ENCODE peak calls at places on chromosomes 16 and 17, in eight cellular contexts. J is activated T-helper 1 cell treated with anti-CD3 and anti-CD28 coated beads, Interleukin-2, amount 50 U/mL, for 16 hours; A is germinal center; S is nucleus accumbens; H is sciatic nerve; L is adrenal gland; P is foreskin fibroblast; M is Kasumi-1. R is an unnamed sample.

GRCh38 chr16:89050119-89050867 is 43.4 kb upstream of the ACSF3 start:
- DNase-seq in J (no peak), A (no peak), S (no peak), H (no peak), L (no peak), P (no peak), M (no peak), R (no peak)

GRCh38 chr17:77516902-77517301 is 376.1 kb downstream of the SEC14L1 start:
- DNase-seq in J (no peak), A (no peak), S (no peak), H (no peak), L (no peak), P (peak), M (no peak), R (no peak)

GRCh38 chr17:49980703-49981197 is 11.8 kb downstream of the DLX4 start:
- DNase-seq in J (no peak), A (no peak), S (no peak), H (no peak), L (no peak), P (no peak), M (no peak), R (no peak)

GRCh38 chr16:25187491-25187795 is 29.3 kb upstream of the AQP8 start:
- DNase-seq in J (no peak), A (no peak), S (no peak), H (no peak), L (no peak), P (no peak), M (no peak), R (no peak)

GRCh38 chr16:10871157-10871991 is 5.6 kb upstream of the CIITA start:
- DNase-seq in J (no peak), A (no peak), S (no peak), H (peak), L (no peak), P (peak), M (peak), R (peak)

GRCh38 chr17:75778861-75779249 is 5.8 kb upstream of the UNK start:
- DNase-seq in J (no peak), A (peak), S (no peak), H (peak), L (no peak), P (no peak), M (peak), R (peak)

GRCh38 chr16:73131153-73131862 is 83.4 kb upstream of the ZFHX3 start:
- DNase-seq in J (no peak), A (no peak), S (no peak), H (no peak), L (no peak), P (no peak), M (no peak), R (no peak)

GRCh38 chr17:77320046-77320445 is 179.3 kb downstream of the SEC14L1 start:
- DNase-seq in J (no peak), A (no peak), S (no peak), H (peak), L (no peak), P (peak), M (peak), R (peak)

GRCh38 chr17:79042421-79043190 is 18.6 kb downstream of the C1QTNF1 start:
- DNase-seq in J (peak), A (peak), S (no peak), H (peak), L (peak), P (no peak), M (peak), R (peak)

GRCh38 chr16:66604376-66605176 is at the start of gene CMTM3:
- DNase-seq in J (peak), A (peak), S (no peak), H (peak), L (peak), P (peak), M (peak), R (peak)

GRCh38 chr17:42287305-42288077 is 807 bp upstream of the STAT5A start:
- DNase-seq in J (no peak), A (peak), S (no peak), H (peak), L (peak), P (peak), M (peak), R (peak)

GRCh38 chr17:79541451-79541850 is 69.4 kb downstream of the RBFOX3 start:
- DNase-seq in J (no peak), A (no peak), S (no peak), H (no peak), L (no peak), P (no peak), M (no peak), R (no peak)

GRCh38 chr16:26818393-26818792 is 248.3 kb upstream of the C16orf82 start:
- DNase-seq in J (no peak), A (no peak), S (no peak), H (no peak), L (no peak), P (no peak), M (no peak), R (no peak)

GRCh38 chr16:30551781-30552180 is 6.4 kb downstream of the ZNF764 start:
- DNase-seq in J (peak), A (no peak), S (no peak), H (no peak), L (no peak), P (no peak), M (no peak), R (no peak)

GRCh38 chr16:10514369-10515055 is 65.9 kb downstream of the EMP2 start:
- DNase-seq in J (no peak), A (peak), S (no peak), H (no peak), L (peak), P (peak), M (peak), R (peak)

GRCh38 chr16:35516971-35517370 is 2057.6 kb downstream of the TP53TG3F start:
- DNase-seq in J (no peak), A (no peak), S (no peak), H (no peak), L (no peak), P (no peak), M (no peak), R (no peak)

GRCh38 chr17:12114686-12115418 is 94.2 kb downstream of the MAP2K4 start:
- DNase-seq in J (no peak), A (no peak), S (no peak), H (no peak), L (no peak), P (no peak), M (no peak), R (no peak)

GRCh38 chr16:85982563-85982939 is 83.6 kb downstream of the IRF8 start:
- DNase-seq in J (no peak), A (no peak), S (no peak), H (peak), L (peak), P (no peak), M (peak), R (peak)

GRCh38 chr16:77782694-77783093 is 5.7 kb upstream of the VAT1L start:
- DNase-seq in J (no peak), A (no peak), S (no peak), H (no peak), L (peak), P (no peak), M (peak), R (peak)